ENCODE peak calls at places on chromosomes 7 and 10, in six cellular contexts. O is SW 1271; D is activated naive CD4-positive, alpha-beta T cell treated with anti-CD3 and anti-CD28 coated beads for 36 hours; B is WTC11; C is ovary; W is stimulated activated naive CD8-positive, alpha-beta T cell treated with anti-CD3 and anti-CD28 coated beads, Interleukin-15, Interleukin-2, amounts not matched to agents 100 U/mL and 50 U/mL, for 24 hours. K is an unnamed sample.

GRCh38 chr10:28661035-28661434 is 16.3 kb upstream of the BAMBI start:
- DNase-seq in O (peak), D (no peak), B (no peak), C (no peak), W (no peak), K (no peak)

GRCh38 chr10:93471110-93471651 is 11.0 kb downstream of the MYOF start:
- DNase-seq in O (peak), D (peak), B (no peak), C (no peak), W (no peak), K (no peak)

GRCh38 chr7:131555565-131556054 is 818 bp downstream of the PODXL start:
- DNase-seq in O (no peak), D (peak), B (no peak), C (no peak), W (peak), K (peak)

GRCh38 chr10:33152146-33152545 is 182.3 kb downstream of the NRP1 start:
- DNase-seq in O (no peak), D (no peak), B (no peak), C (peak), W (no peak), K (no peak)

GRCh38 chr7:27205325-27206280 is 5.7 kb upstream of the HOXA13 start:
- DNase-seq in O (no peak), D (no peak), B (no peak), C (no peak), W (no peak), K (no peak)

GRCh38 chr7:39567294-39567693 is 1.1 kb downstream of the YAE1 start:
- DNase-seq in O (no peak), D (no peak), B (no peak), C (no peak), W (no peak), K (no peak)

GRCh38 chr10:30560326-30560725 is 69.2 kb downstream of the LYZL2 start:
- DNase-seq in O (no peak), D (no peak), B (no peak), C (no peak), W (no peak), K (no peak)

GRCh38 chr7:5497158-5498103 is 73.8 kb upstream of the TNRC18 start:
- DNase-seq in O (no peak), D (peak), B (no peak), C (no peak), W (no peak), K (no peak)

GRCh38 chr7:99219985-99220384 is 12.1 kb upstream of the KPNA7 start:
- DNase-seq in O (no peak), D (no peak), B (no peak), C (no peak), W (no peak), K (no peak)

GRCh38 chr10:18713077-18713476 is 53.8 kb downstream of the ARL5B start:
- DNase-seq in O (peak), D (no peak), B (no peak), C (no peak), W (no peak), K (no peak)

GRCh38 chr10:112025228-112025627 is 158.3 kb downstream of the GPAM start:
- DNase-seq in O (no peak), D (no peak), B (no peak), C (no peak), W (no peak), K (no peak)

GRCh38 chr7:50534690-50535290 is 30.4 kb downstream of the DDC start:
- DNase-seq in O (peak), D (peak), B (no peak), C (no peak), W (no peak), K (no peak)

GRCh38 chr7:121313793-121314676 is 14.8 kb upstream of the WNT16 start:
- DNase-seq in O (no peak), D (no peak), B (no peak), C (no peak), W (no peak), K (no peak)

GRCh38 chr7:116324582-116324981 is 114.2 kb downstream of the TES start:
- DNase-seq in O (no peak), D (no peak), B (no peak), C (no peak), W (no peak), K (no peak)

GRCh38 chr10:76811430-76811829 is 826.2 kb downstream of the KCNMA1 start:
- DNase-seq in O (no peak), D (no peak), B (no peak), C (no peak), W (no peak), K (no peak)

GRCh38 chr7:91289633-91290260 is 25.5 kb downstream of the FZD1 start:
- DNase-seq in O (no peak), D (no peak), B (no peak), C (no peak), W (no peak), K (no peak)

GRCh38 chr7:11701829-11702560 is 130.0 kb downstream of the THSD7A start:
- DNase-seq in O (no peak), D (no peak), B (no peak), C (no peak), W (no peak), K (no peak)

K was measured in stimulated activated naive CD4-positive, alpha-beta T cell treated with Interleukin-2 at 50 U/mL for 16 hours.